ENCODE peak calls at places on chromosomes 1 and 21, in nine cellular contexts. F is CD8-positive, alpha-beta T cell; M is astrocyte; W is heart right ventricle; D is AG10803; P is cardiac fibroblast; L is uterus; Q is transverse colon; X is hepatocyte. G is an unnamed sample.

GRCh38 chr1:15948600-15949452 is 27.1 kb downstream of the ZBTB17 start:
- DNase-seq in F (no peak), M (peak), W (peak), D (peak), P (peak), L (peak), Q (peak), X (peak), G (peak)

GRCh38 chr1:234953655-234954420 is 174.8 kb downstream of the TOMM20 start:
- DNase-seq in F (no peak), M (no peak), W (no peak), D (no peak), P (no peak), L (no peak), Q (no peak), X (no peak), G (no peak)

GRCh38 chr1:207365063-207365462 is 43.6 kb downstream of the CD55 start:
- DNase-seq in F (no peak), M (no peak), W (no peak), D (no peak), P (no peak), L (no peak), Q (no peak), X (no peak), G (no peak)

GRCh38 chr1:171263915-171264314 is 15.6 kb downstream of the FMO1 start:
- DNase-seq in F (no peak), M (no peak), W (no peak), D (peak), P (no peak), L (no peak), Q (no peak), X (no peak), G (peak)

GRCh38 chr1:76746195-76746594 is 121.1 kb upstream of the ST6GALNAC5 start:
- DNase-seq in F (no peak), M (no peak), W (no peak), D (no peak), P (no peak), L (no peak), Q (no peak), X (no peak), G (peak)

GRCh38 chr1:200483491-200484143 is 73.8 kb upstream of the ZNF281 start:
- DNase-seq in F (no peak), M (peak), W (no peak), D (peak), P (peak), L (no peak), Q (no peak), X (peak), G (peak)

GRCh38 chr1:48560114-48560513 is 88.1 kb upstream of the SPATA6 start:
- DNase-seq in F (no peak), M (no peak), W (no peak), D (no peak), P (no peak), L (no peak), Q (no peak), X (no peak), G (no peak)

GRCh38 chr1:223211323-223211985 is 68.4 kb upstream of the TLR5 start:
- DNase-seq in F (no peak), M (no peak), W (no peak), D (no peak), P (no peak), L (no peak), Q (no peak), X (no peak), G (no peak)

GRCh38 chr1:182309631-182310351 is 81.8 kb downstream of the GLUL start:
- DNase-seq in F (no peak), M (no peak), W (no peak), D (no peak), P (no peak), L (no peak), Q (no peak), X (peak), G (peak)

GRCh38 chr21:42250422-42251403 is 31.8 kb downstream of the ABCG1 start:
- DNase-seq in F (no peak), M (no peak), W (no peak), D (no peak), P (no peak), L (no peak), Q (no peak), X (no peak), G (no peak)

GRCh38 chr1:53592521-53592982 is 133.4 kb downstream of the DMRTB1 start:
- DNase-seq in F (no peak), M (peak), W (no peak), D (peak), P (peak), L (peak), Q (peak), X (peak), G (peak)

GRCh38 chr1:53465023-53465957 is 6.1 kb downstream of the DMRTB1 start:
- DNase-seq in F (no peak), M (no peak), W (no peak), D (no peak), P (no peak), L (no peak), Q (no peak), X (no peak), G (no peak)

GRCh38 chr1:56578664-56578962 is 750 bp downstream of the PLPP3 start:
- DNase-seq in F (no peak), M (no peak), W (no peak), D (no peak), P (no peak), L (no peak), Q (no peak), X (peak), G (no peak)

GRCh38 chr1:205458777-205459566 is 3.1 kb upstream of the BLACAT1 start:
- DNase-seq in F (peak), M (peak), W (no peak), D (peak), P (peak), L (no peak), Q (no peak), X (peak), G (peak)

GRCh38 chr1:246012271-246012854 is 494.7 kb downstream of the SMYD3 start:
- DNase-seq in F (no peak), M (no peak), W (no peak), D (peak), P (peak), L (no peak), Q (no peak), X (peak), G (peak)

GRCh38 chr1:183215076-183215720 is 29.1 kb downstream of the LAMC2 start:
- DNase-seq in F (no peak), M (no peak), W (no peak), D (no peak), P (no peak), L (no peak), Q (no peak), X (no peak), G (no peak)

GRCh38 chr1:85406887-85407593 is 57.9 kb downstream of the DDAH1 start:
- DNase-seq in F (no peak), M (peak), W (peak), D (peak), P (peak), L (peak), Q (peak), X (peak), G (peak)

GRCh38 chr1:110234691-110235090 is 24.6 kb downstream of the KCNC4 start:
- DNase-seq in F (no peak), M (no peak), W (no peak), D (no peak), P (peak), L (no peak), Q (no peak), X (no peak), G (no peak)

GRCh38 chr1:205261946-205262668 is 34.4 kb downstream of the TMCC2 start:
- DNase-seq in F (no peak), M (peak), W (no peak), D (peak), P (peak), L (no peak), Q (no peak), X (peak), G (peak)

GRCh38 chr1:56376188-56376984 is 203.0 kb downstream of the PLPP3 start:
- DNase-seq in F (no peak), M (peak), W (no peak), D (peak), P (peak), L (peak), Q (peak), X (no peak), G (peak)

GRCh38 chr1:62746086-62746808 is 37.7 kb upstream of the ATG4C start:
- DNase-seq in F (no peak), M (peak), W (no peak), D (peak), P (peak), L (no peak), Q (no peak), X (peak), G (peak)

GRCh38 chr1:246788895-246789338 is 64.7 kb downstream of the SCCPDH start:
- DNase-seq in F (no peak), M (peak), W (no peak), D (peak), P (no peak), L (no peak), Q (no peak), X (no peak), G (no peak)

GRCh38 chr1:184300446-184300845 is 86.4 kb upstream of the C1orf21 start:
- DNase-seq in F (no peak), M (peak), W (no peak), D (peak), P (peak), L (no peak), Q (no peak), X (no peak), G (peak)

GRCh38 chr1:55257958-55258357 is 42.8 kb upstream of the USP24 start:
- DNase-seq in F (peak), M (no peak), W (no peak), D (no peak), P (no peak), L (no peak), Q (peak), X (no peak), G (no peak)

GRCh38 chr1:38152351-38153082 is 105.9 kb upstream of the POU3F1 start:
- DNase-seq in F (no peak), M (no peak), W (no peak), D (no peak), P (no peak), L (no peak), Q (no peak), X (peak), G (peak)

GRCh38 chr1:162500805-162501204 is 3.2 kb downstream of the UHMK1 start:
- DNase-seq in F (no peak), M (no peak), W (no peak), D (no peak), P (peak), L (no peak), Q (no peak), X (peak), G (peak)

GRCh38 chr1:228464487-228464983 is 22.6 kb upstream of the RNF187 start:
- DNase-seq in F (peak), M (peak), W (peak), D (peak), P (peak), L (peak), Q (peak), X (peak), G (peak)

GRCh38 chr21:46092811-46093667 is 4.9 kb upstream of the COL6A2 start:
- DNase-seq in F (no peak), M (no peak), W (no peak), D (no peak), P (no peak), L (peak), Q (no peak), X (peak), G (peak)

GRCh38 chr1:214511639-214511998 is 39.8 kb downstream of the PTPN14 start:
- DNase-seq in F (no peak), M (no peak), W (no peak), D (no peak), P (no peak), L (no peak), Q (no peak), X (no peak), G (no peak)

GRCh38 chr1:101129975-101130374 is 104.4 kb upstream of the DPH5 start:
- DNase-seq in F (no peak), M (no peak), W (no peak), D (no peak), P (no peak), L (no peak), Q (no peak), X (no peak), G (no peak)

DNA sequence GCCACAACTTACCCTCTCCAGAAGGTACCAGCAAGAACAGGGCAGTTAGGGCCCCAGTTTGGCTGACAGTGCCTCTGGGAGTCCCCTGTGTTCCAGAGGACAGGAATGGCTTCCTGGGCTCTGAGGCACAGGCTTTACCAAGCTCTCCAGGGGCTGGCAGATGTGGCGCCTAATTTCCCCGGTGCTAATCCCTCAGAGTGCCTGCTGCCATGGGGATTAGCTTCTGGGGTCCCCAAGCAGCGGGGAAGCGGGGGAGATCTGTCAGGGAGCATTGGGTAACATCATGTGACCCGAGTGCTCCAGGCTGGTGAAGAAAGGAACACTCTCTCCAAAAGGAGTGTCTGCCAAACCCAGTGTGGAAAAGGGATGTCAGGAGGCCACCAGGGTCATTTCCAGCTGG is at the start of gene LACTBL1:
- DNase-seq in F (no peak), M (no peak), W (no peak), D (no peak), P (no peak), L (no peak), Q (no peak), X (no peak), G (no peak)
- H3K4me3 ChIP-seq in F (no peak), M (no peak), W (no peak), D (no peak), P (no peak), L (no peak), Q (no peak), X (no peak), G (no peak)

DNA sequence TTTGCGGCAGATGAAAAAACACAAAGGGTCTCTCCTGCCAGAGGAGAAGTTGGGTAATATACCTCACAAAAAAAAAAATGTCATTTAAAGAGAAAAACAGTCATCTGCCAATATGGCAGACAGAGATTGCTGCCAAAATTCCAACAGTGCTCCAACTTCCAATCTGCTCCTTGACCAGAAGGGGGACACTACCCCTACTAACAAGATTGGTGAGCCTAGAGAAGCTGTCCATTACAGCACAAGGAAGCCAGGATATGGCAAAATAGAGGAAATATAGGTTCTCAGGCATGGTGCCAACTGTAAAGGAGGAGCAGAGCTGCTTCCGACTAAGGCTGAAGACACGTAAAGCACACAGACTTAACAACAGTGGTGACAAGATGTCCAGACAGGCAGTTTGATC is 453.5 kb downstream of the TTLL7 start:
- DNase-seq in F (no peak), M (no peak), W (no peak), D (no peak), P (no peak), L (no peak), Q (no peak), X (no peak), G (peak)
- TF ChIP-seq CTCF in F (no peak), M (no peak), W (no peak), D (peak), P (no peak), L (no peak), Q (no peak), X (no peak), G (peak)

GRCh38 chr1:177165069-177165439 is 542 bp upstream of the ASTN1 start:
- DNase-seq in F (no peak), M (no peak), W (no peak), D (no peak), P (no peak), L (no peak), Q (no peak), X (no peak), G (no peak)
- H3K4me3 ChIP-seq in F (no peak), M (peak), W (peak), D (no peak), P (no peak), L (no peak), Q (no peak), X (no peak), G (peak)

DNA sequence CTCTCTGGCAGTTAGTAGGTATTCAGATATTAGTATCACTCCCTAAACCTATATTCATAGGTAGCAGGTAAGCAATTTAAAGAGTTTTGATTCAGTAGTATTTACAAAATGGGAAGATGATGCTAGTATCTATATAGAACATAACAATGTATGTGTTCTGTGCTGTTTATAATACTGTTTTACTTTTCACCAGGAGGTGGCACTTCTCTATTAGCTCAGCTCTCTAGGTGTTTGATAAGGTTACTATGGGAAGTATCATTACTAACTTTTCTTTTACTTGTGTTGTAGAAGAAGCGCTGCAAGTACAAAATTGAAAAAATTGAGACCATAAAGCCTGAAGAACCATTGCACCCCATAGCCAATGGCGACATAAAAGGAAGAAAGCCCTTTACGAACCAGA is 49.4 kb upstream of the FASLG start:
- DNase-seq in F (no peak), M (no peak), W (no peak), D (peak), P (peak), L (no peak), Q (no peak), X (no peak), G (peak)
- TF ChIP-seq CTCF in F (peak), M (peak), W (peak), D (peak), P (peak), L (no peak), Q (no peak), X (peak), G (peak)

GRCh38 chr1:160522136-160522535 is 919 bp downstream of the SLAMF6 start:
- DNase-seq in F (no peak), M (no peak), W (no peak), D (no peak), P (no peak), L (no peak), Q (no peak), X (no peak), G (no peak)

GRCh38 chr1:160520582-160520981 is 2.5 kb downstream of the SLAMF6 start:
- DNase-seq in F (no peak), M (no peak), W (no peak), D (no peak), P (no peak), L (no peak), Q (no peak), X (no peak), G (no peak)

GRCh38 chr1:160521554-160521953 is 1.5 kb downstream of the SLAMF6 start:
- DNase-seq in F (no peak), M (no peak), W (no peak), D (no peak), P (no peak), L (no peak), Q (no peak), X (no peak), G (no peak)

GRCh38 chr1:160519542-160520435 is 3.3 kb downstream of the SLAMF6 start:
- DNase-seq in F (no peak), M (no peak), W (no peak), D (no peak), P (no peak), L (no peak), Q (no peak), X (peak), G (no peak)

GRCh38 chr1:160520999-160521398 is 2.1 kb downstream of the SLAMF6 start:
- DNase-seq in F (no peak), M (no peak), W (no peak), D (no peak), P (no peak), L (no peak), Q (no peak), X (no peak), G (no peak)
- H3K4me3 ChIP-seq in F (peak), M (no peak), W (no peak), D (no peak), P (no peak), L (no peak), Q (no peak), X (no peak), G (no peak)

GRCh38 chr1:230091473-230092231 is 24.6 kb downstream of the GALNT2 start:
- DNase-seq in F (no peak), M (peak), W (no peak), D (peak), P (peak), L (peak), Q (no peak), X (no peak), G (peak)
- TF ChIP-seq CTCF in F (no peak), M (no peak), W (no peak), D (no peak), P (no peak), L (no peak), Q (no peak), X (no peak), G (peak)

GRCh38 chr1:6025269-6026094 is 20.2 kb upstream of the KCNAB2 start:
- DNase-seq in F (no peak), M (no peak), W (no peak), D (no peak), P (no peak), L (no peak), Q (no peak), X (no peak), G (no peak)
- H3K4me3 ChIP-seq in F (peak), M (no peak), W (peak), D (no peak), P (no peak), L (no peak), Q (peak), X (no peak), G (no peak)

GRCh38 chr1:35777109-35777508 is 7.3 kb upstream of the CLSPN start:
- DNase-seq in F (no peak), M (no peak), W (no peak), D (no peak), P (no peak), L (no peak), Q (no peak), X (no peak), G (no peak)
- TF ChIP-seq CTCF in F (no peak), M (no peak), W (no peak), D (no peak), P (no peak), L (no peak), Q (no peak), X (no peak), G (no peak)

G was measured in fibroblast of mammary gland.